ENCODE peak calls at places on chromosomes 5 and 9, in seven cellular contexts. One of them, this sample, is unnamed.

GRCh38 chr5:148973455-148973854 is 89.4 kb downstream of the SH3TC2 start:
- DNase-seq in neuronal stem cell: no peak
- DNase-seq in H9: no peak
- DNase-seq in mesenchymal stem cell: no peak
- DNase-seq in H1: no peak
- DNase-seq in mesendoderm: no peak
- DNase-seq in IMR-90: peak
- DNase-seq in this sample: peak

GRCh38 chr9:119793272-119793671 is 424.0 kb upstream of the BRINP1 start:
- DNase-seq in H1: no peak
- DNase-seq in mesendoderm: no peak
- DNase-seq in neuronal stem cell: no peak
- DNase-seq in mesenchymal stem cell: no peak
- DNase-seq in IMR-90: no peak
- DNase-seq in H9: no peak
- DNase-seq in this sample: no peak

GRCh38 chr5:89282832-89283510 is 400.0 kb upstream of the MEF2C start:
- DNase-seq in mesenchymal stem cell: peak
- DNase-seq in IMR-90: peak
- DNase-seq in neuronal stem cell: no peak
- DNase-seq in H9: no peak
- DNase-seq in H1: no peak
- DNase-seq in mesendoderm: no peak
- DNase-seq in this sample: peak

GRCh38 chr9:93305497-93306020 is 121.6 kb downstream of the WNK2 start:
- DNase-seq in mesenchymal stem cell: no peak
- DNase-seq in IMR-90: no peak
- DNase-seq in H1: no peak
- DNase-seq in neuronal stem cell: no peak
- DNase-seq in mesendoderm: no peak
- DNase-seq in H9: peak
- DNase-seq in this sample: no peak

GRCh38 chr9:137001857-137002645 is 5.7 kb upstream of the CLIC3 start:
- DNase-seq in mesendoderm: no peak
- DNase-seq in mesenchymal stem cell: no peak
- DNase-seq in H1: no peak
- DNase-seq in IMR-90: no peak
- DNase-seq in neuronal stem cell: no peak
- DNase-seq in H9: no peak
- DNase-seq in this sample: no peak

GRCh38 chr5:13276143-13276542 is 668.3 kb downstream of the DNAH5 start:
- DNase-seq in H9: no peak
- DNase-seq in H1: no peak
- DNase-seq in mesendoderm: no peak
- DNase-seq in mesenchymal stem cell: no peak
- DNase-seq in IMR-90: no peak
- DNase-seq in neuronal stem cell: no peak
- DNase-seq in this sample: no peak

GRCh38 chr5:132674671-132675506 is 1.1 kb downstream of the IL4 start:
- DNase-seq in H9: no peak
- DNase-seq in mesendoderm: no peak
- DNase-seq in IMR-90: peak
- DNase-seq in neuronal stem cell: no peak
- DNase-seq in mesenchymal stem cell: peak
- DNase-seq in H1: no peak
- DNase-seq in this sample: peak

GRCh38 chr9:128636024-128636390 is 20.6 kb downstream of the DYNC2I2 start:
- DNase-seq in mesenchymal stem cell: no peak
- DNase-seq in H9: peak
- DNase-seq in mesendoderm: peak
- DNase-seq in IMR-90: no peak
- DNase-seq in neuronal stem cell: no peak
- DNase-seq in H1: peak
- DNase-seq in this sample: peak

GRCh38 chr5:65837139-65837538 is 89.2 kb upstream of the ERBIN start:
- DNase-seq in mesendoderm: no peak
- DNase-seq in IMR-90: peak
- DNase-seq in neuronal stem cell: no peak
- DNase-seq in H9: no peak
- DNase-seq in H1: no peak
- DNase-seq in mesenchymal stem cell: peak
- DNase-seq in this sample: no peak

GRCh38 chr9:77679696-77680359 is 31.7 kb upstream of the GNA14 start:
- DNase-seq in mesendoderm: no peak
- DNase-seq in IMR-90: no peak
- DNase-seq in mesenchymal stem cell: no peak
- DNase-seq in H9: no peak
- DNase-seq in H1: no peak
- DNase-seq in neuronal stem cell: no peak
- DNase-seq in this sample: no peak

GRCh38 chr5:37905230-37905629 is 65.4 kb upstream of the GDNF start:
- DNase-seq in H1: no peak
- DNase-seq in IMR-90: no peak
- DNase-seq in mesendoderm: no peak
- DNase-seq in H9: no peak
- DNase-seq in mesenchymal stem cell: no peak
- DNase-seq in neuronal stem cell: no peak
- DNase-seq in this sample: no peak

GRCh38 chr5:163509288-163510040 is 4.0 kb downstream of the MAT2B start:
- DNase-seq in neuronal stem cell: no peak
- DNase-seq in mesenchymal stem cell: peak
- DNase-seq in mesendoderm: peak
- DNase-seq in IMR-90: peak
- DNase-seq in H9: no peak
- DNase-seq in H1: no peak
- DNase-seq in this sample: peak

GRCh38 chr5:133930061-133930823 is 38.2 kb downstream of the C5orf15 start:
- DNase-seq in H1: no peak
- DNase-seq in IMR-90: peak
- DNase-seq in neuronal stem cell: no peak
- DNase-seq in H9: no peak
- DNase-seq in mesenchymal stem cell: no peak
- DNase-seq in mesendoderm: no peak
- DNase-seq in this sample: peak

GRCh38 chr9:131739192-131739961 is 499 bp downstream of the RAPGEF1 start:
- DNase-seq in IMR-90: no peak
- DNase-seq in mesendoderm: peak
- DNase-seq in neuronal stem cell: peak
- DNase-seq in mesenchymal stem cell: no peak
- DNase-seq in H9: no peak
- DNase-seq in H1: no peak
- DNase-seq in this sample: no peak

GRCh38 chr9:126860757-126861466 is 473 bp downstream of the ZBTB34 start:
- DNase-seq in IMR-90: no peak
- DNase-seq in mesenchymal stem cell: peak
- DNase-seq in neuronal stem cell: no peak
- DNase-seq in H1: no peak
- DNase-seq in H9: no peak
- DNase-seq in mesendoderm: peak
- DNase-seq in this sample: peak

GRCh38 chr5:36880761-36881160 is 4.2 kb downstream of the NIPBL start:
- DNase-seq in mesendoderm: peak
- DNase-seq in neuronal stem cell: no peak
- DNase-seq in H9: no peak
- DNase-seq in IMR-90: no peak
- DNase-seq in H1: no peak
- DNase-seq in mesenchymal stem cell: peak
- DNase-seq in this sample: no peak

GRCh38 chr5:139126711-139127111 is 71.5 kb downstream of the SIL1 start:
- DNase-seq in mesendoderm: no peak
- DNase-seq in H1: no peak
- DNase-seq in neuronal stem cell: no peak
- DNase-seq in IMR-90: no peak
- DNase-seq in mesenchymal stem cell: no peak
- DNase-seq in H9: no peak
- DNase-seq in this sample: no peak

GRCh38 chr5:176853151-176853793 is 42.9 kb downstream of the UNC5A start:
- DNase-seq in IMR-90: no peak
- DNase-seq in H9: no peak
- DNase-seq in H1: no peak
- DNase-seq in mesendoderm: no peak
- DNase-seq in mesenchymal stem cell: no peak
- DNase-seq in neuronal stem cell: no peak
- DNase-seq in this sample: no peak

GRCh38 chr5:108344103-108344822 is 37.6 kb downstream of the FBXL17 start:
- DNase-seq in neuronal stem cell: no peak
- DNase-seq in IMR-90: no peak
- DNase-seq in mesendoderm: no peak
- DNase-seq in H9: no peak
- DNase-seq in mesenchymal stem cell: no peak
- DNase-seq in H1: no peak
- DNase-seq in this sample: no peak

GRCh38 chr5:61569353-61569752 is 237.3 kb downstream of the ZSWIM6 start:
- DNase-seq in IMR-90: no peak
- DNase-seq in neuronal stem cell: no peak
- DNase-seq in mesenchymal stem cell: no peak
- DNase-seq in mesendoderm: no peak
- DNase-seq in H1: no peak
- DNase-seq in H9: no peak
- DNase-seq in this sample: no peak

GRCh38 chr5:77629553-77630245 is 8.8 kb downstream of the OTP start:
- DNase-seq in H9: peak
- DNase-seq in H1: no peak
- DNase-seq in neuronal stem cell: no peak
- DNase-seq in mesendoderm: no peak
- DNase-seq in IMR-90: no peak
- DNase-seq in mesenchymal stem cell: no peak
- DNase-seq in this sample: no peak

GRCh38 chr5:161975350-161975749 is 92.2 kb upstream of the GABRG2 start:
- DNase-seq in neuronal stem cell: no peak
- DNase-seq in H9: no peak
- DNase-seq in H1: no peak
- DNase-seq in mesenchymal stem cell: no peak
- DNase-seq in IMR-90: no peak
- DNase-seq in mesendoderm: no peak
- DNase-seq in this sample: no peak

GRCh38 chr9:122126340-122127333 is 32.9 kb downstream of the NDUFA8 start:
- DNase-seq in mesendoderm: peak
- DNase-seq in H9: peak
- DNase-seq in mesenchymal stem cell: peak
- DNase-seq in IMR-90: peak
- DNase-seq in neuronal stem cell: no peak
- DNase-seq in H1: no peak
- DNase-seq in this sample: peak

DNA sequence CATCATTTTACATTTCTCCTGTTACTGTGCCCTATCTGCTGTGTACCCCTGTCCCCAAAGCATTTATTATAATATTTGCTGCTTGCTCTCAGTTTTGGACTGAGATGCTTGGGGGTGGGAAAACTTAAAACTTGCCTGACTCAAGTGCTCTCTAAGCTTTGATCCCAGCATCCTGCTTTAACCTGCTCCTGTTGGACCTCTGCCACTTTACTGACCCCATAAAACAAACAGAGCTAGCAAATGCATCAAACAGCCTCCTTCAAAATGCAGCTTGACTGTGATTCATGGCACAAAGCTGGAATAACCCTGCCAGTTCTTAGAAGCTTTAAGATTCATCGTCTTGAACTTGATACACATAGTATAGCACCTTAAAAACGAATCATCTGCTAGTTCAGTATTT is 212.5 kb downstream of the DEPDC1B start:
- DNase-seq in mesendoderm: no peak
- DNase-seq in neuronal stem cell: no peak
- DNase-seq in mesenchymal stem cell: no peak
- DNase-seq in H1: no peak
- DNase-seq in IMR-90: no peak
- DNase-seq in H9: no peak
- DNase-seq in this sample: no peak
- H3K18ac ChIP-seq in mesendoderm: no peak
- H3K18ac ChIP-seq in neuronal stem cell: no peak
- H3K18ac ChIP-seq in mesenchymal stem cell: no peak
- H3K18ac ChIP-seq in H1: no peak
- H3K18ac ChIP-seq in IMR-90: no peak
- H3K18ac ChIP-seq in H9: no peak
- H3K18ac ChIP-seq in this sample: no peak

GRCh38 chr9:97853056-97853843 is at the start of gene FOXE1:
- DNase-seq in mesenchymal stem cell: no peak
- DNase-seq in H9: peak
- DNase-seq in mesendoderm: no peak
- DNase-seq in IMR-90: no peak
- DNase-seq in neuronal stem cell: peak
- DNase-seq in H1: no peak
- DNase-seq in this sample: no peak
- H3K4me2 ChIP-seq in mesenchymal stem cell: peak
- H3K4me2 ChIP-seq in H9: peak
- H3K4me2 ChIP-seq in mesendoderm: peak
- H3K4me2 ChIP-seq in IMR-90: peak
- H3K4me2 ChIP-seq in neuronal stem cell: peak
- H3K4me2 ChIP-seq in H1: peak
- H3K4me2 ChIP-seq in this sample: peak

GRCh38 chr5:81773574-81773973 is 22.7 kb upstream of the SSBP2 start:
- DNase-seq in H9: no peak
- DNase-seq in mesenchymal stem cell: no peak
- DNase-seq in mesendoderm: no peak
- DNase-seq in H1: no peak
- DNase-seq in neuronal stem cell: no peak
- DNase-seq in IMR-90: no peak
- DNase-seq in this sample: no peak

GRCh38 chr5:81778642-81779041 is 27.7 kb upstream of the SSBP2 start:
- DNase-seq in H1: no peak
- DNase-seq in neuronal stem cell: no peak
- DNase-seq in mesenchymal stem cell: peak
- DNase-seq in mesendoderm: no peak
- DNase-seq in H9: no peak
- DNase-seq in IMR-90: peak
- DNase-seq in this sample: no peak

GRCh38 chr5:81779125-81779934 is 28.4 kb upstream of the SSBP2 start:
- DNase-seq in mesendoderm: no peak
- DNase-seq in mesenchymal stem cell: peak
- DNase-seq in H1: no peak
- DNase-seq in neuronal stem cell: no peak
- DNase-seq in IMR-90: peak
- DNase-seq in H9: no peak
- DNase-seq in this sample: peak

GRCh38 chr5:81774359-81774758 is 23.5 kb upstream of the SSBP2 start:
- DNase-seq in IMR-90: no peak
- DNase-seq in neuronal stem cell: no peak
- DNase-seq in H1: no peak
- DNase-seq in H9: no peak
- DNase-seq in mesenchymal stem cell: no peak
- DNase-seq in mesendoderm: no peak
- DNase-seq in this sample: no peak

DNA sequence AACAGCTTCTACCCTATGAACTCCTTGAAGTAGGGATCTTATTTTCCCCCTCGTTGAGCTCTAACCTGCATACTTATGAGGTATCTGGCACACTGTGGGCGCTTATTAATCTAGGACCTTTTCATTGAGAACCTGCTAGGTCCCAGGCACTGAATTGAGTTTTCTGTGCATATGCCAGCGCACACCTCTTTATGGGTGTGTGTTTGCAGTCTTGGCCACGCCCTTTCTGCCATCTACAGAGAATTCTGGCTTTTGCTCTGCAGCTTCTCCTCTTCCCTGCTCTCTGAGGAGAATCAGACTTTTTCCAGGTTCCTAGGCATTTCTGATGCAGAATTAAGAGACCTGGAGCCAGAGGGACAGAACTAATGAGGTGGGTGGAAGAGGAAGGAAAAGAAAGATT is 25.4 kb upstream of the SSBP2 start:
- DNase-seq in mesendoderm: no peak
- DNase-seq in H9: no peak
- DNase-seq in mesenchymal stem cell: no peak
- DNase-seq in neuronal stem cell: no peak
- DNase-seq in IMR-90: no peak
- DNase-seq in H1: no peak
- DNase-seq in this sample: no peak
- H2BK120ac ChIP-seq in mesendoderm: no peak
- H2BK120ac ChIP-seq in H9: no peak
- H2BK120ac ChIP-seq in mesenchymal stem cell: no peak
- H2BK120ac ChIP-seq in neuronal stem cell: no peak
- H2BK120ac ChIP-seq in IMR-90: no peak
- H2BK120ac ChIP-seq in H1: no peak
- H2BK120ac ChIP-seq in this sample: no peak

GRCh38 chr5:40601198-40601868 is 78.4 kb upstream of the PTGER4 start:
- DNase-seq in mesendoderm: no peak
- DNase-seq in mesenchymal stem cell: no peak
- DNase-seq in H1: no peak
- DNase-seq in IMR-90: no peak
- DNase-seq in neuronal stem cell: no peak
- DNase-seq in H9: no peak
- DNase-seq in this sample: no peak
- H3K18ac ChIP-seq in mesendoderm: peak
- H3K18ac ChIP-seq in mesenchymal stem cell: no peak
- H3K18ac ChIP-seq in H1: no peak
- H3K18ac ChIP-seq in IMR-90: peak
- H3K18ac ChIP-seq in neuronal stem cell: no peak
- H3K18ac ChIP-seq in H9: no peak
- H3K18ac ChIP-seq in this sample: no peak

This sample was measured in trophoblast cell.